ENCODE peak calls at places on chromosome 1, in seven cellular contexts. A, N, D, H, K, Q and S are unnamed samples.

GRCh38 chr1:155833665-155834295 is 23.2 kb downstream of the GON4L start:
- DNase-seq in H (no peak), A (no peak), K (no peak), N (no peak), D (no peak), Q (no peak), S (no peak)

GRCh38 chr1:63784083-63784482 is 10.3 kb downstream of the ROR1 start:
- DNase-seq in A (no peak), D (no peak), Q (no peak), N (no peak), K (no peak), H (no peak), S (no peak)

GRCh38 chr1:236144446-236145150 is 2.3 kb downstream of the GPR137B start:
- DNase-seq in D (no peak), K (no peak), A (no peak), N (no peak), H (no peak), Q (no peak), S (no peak)

GRCh38 chr1:37602750-37603694 is 7.3 kb upstream of the GNL2 start:
- DNase-seq in A (no peak), D (peak), H (peak), K (no peak), N (no peak), Q (peak), S (no peak)

GRCh38 chr1:218377143-218377660 is 32.1 kb downstream of the TGFB2 start:
- DNase-seq in Q (peak), H (peak), K (no peak), N (no peak), A (no peak), D (peak), S (no peak)

GRCh38 chr1:209670441-209671082 is 4.7 kb upstream of the G0S2 start:
- DNase-seq in H (no peak), D (no peak), K (no peak), A (no peak), Q (no peak), N (no peak), S (no peak)

GRCh38 chr1:24762133-24762676 is 17.0 kb downstream of the CLIC4 start:
- DNase-seq in D (no peak), A (no peak), Q (no peak), K (no peak), N (no peak), H (no peak), S (no peak)

GRCh38 chr1:236689713-236690569 is 3.6 kb downstream of the ACTN2 start:
- DNase-seq in D (no peak), Q (no peak), K (no peak), H (no peak), A (peak), N (no peak), S (no peak)